ENCODE peak calls at places on chromosome 6, in five cellular contexts. B is colonic mucosa, H is transverse colon, W is A549, Z is endothelial cell of umbilical vein. M is an unnamed sample. For H3K4me1, the result is how much of the 10 kb centered on the place peaks cover.

GRCh38 chr6:158057213-158057987 is 75.7 kb downstream of the SYNJ2 start:
- DNase-seq in B (no peak), H (no peak), W (peak), Z (peak), M (peak)

GRCh38 chr6:85460951-85461805 is 11.3 kb downstream of the NT5E start:
- DNase-seq in B (no peak), H (no peak), W (no peak), Z (peak), M (peak)

GRCh38 chr6:101429291-101429690 is 35.8 kb downstream of the GRIK2 start:
- DNase-seq in B (no peak), H (no peak), W (no peak), Z (no peak), M (no peak)

GRCh38 chr6:124324237-124324636 is 520.6 kb downstream of the NKAIN2 start:
- DNase-seq in B (no peak), H (no peak), W (no peak), Z (no peak), M (no peak)

GRCh38 chr6:167748458-167749379 is 78.0 kb upstream of the AFDN start:
- DNase-seq in B (no peak), H (no peak), W (no peak), Z (no peak), M (no peak)

GRCh38 chr6:6595946-6596345 is 7.4 kb downstream of the LY86 start:
- DNase-seq in B (no peak), H (no peak), W (no peak), Z (no peak), M (no peak)

GRCh38 chr6:125066964-125067363 is 86.6 kb upstream of the TPD52L1 start:
- DNase-seq in B (no peak), H (no peak), W (no peak), Z (no peak), M (peak)

GRCh38 chr6:163021054-163021453 is 293.3 kb downstream of the PACRG start:
- DNase-seq in B (no peak), H (no peak), W (no peak), Z (no peak), M (no peak)

GRCh38 chr6:144768676-144769599 is 483.8 kb downstream of the UTRN start:
- DNase-seq in B (no peak), H (no peak), W (no peak), Z (no peak), M (peak)

GRCh38 chr6:145704153-145704781 is 31.1 kb downstream of the EPM2A start:
- DNase-seq in B (no peak), H (no peak), W (no peak), Z (peak), M (peak)

GRCh38 chr6:52537001-52537753 is 39.7 kb downstream of the TRAM2 start:
- DNase-seq in B (no peak), H (no peak), W (no peak), Z (peak), M (no peak)

GRCh38 chr6:37558158-37558557 is 58.5 kb upstream of the CCDC167 start:
- DNase-seq in B (no peak), H (no peak), W (no peak), Z (no peak), M (no peak)

GRCh38 chr6:147678256-147678655 is 169.8 kb downstream of the SAMD5 start:
- DNase-seq in B (no peak), H (no peak), W (no peak), Z (no peak), M (no peak)

GRCh38 chr6:9116026-9116425 is 680.7 kb upstream of the SLC35B3 start:
- DNase-seq in B (no peak), H (no peak), W (no peak), Z (no peak), M (peak)

GRCh38 chr6:72464246-72464645 is 157.6 kb upstream of the KCNQ5 start:
- DNase-seq in B (no peak), H (no peak), W (no peak), Z (no peak), M (peak)

GRCh38 chr6:46410330-46410953 is 80.8 kb downstream of the RCAN2 start:
- DNase-seq in B (peak), H (no peak), W (no peak), Z (peak), M (peak)

GRCh38 chr6:75386050-75386770 is 101.6 kb upstream of the TMEM30A start:
- DNase-seq in B (no peak), H (no peak), W (no peak), Z (no peak), M (no peak)

GRCh38 chr6:141824258-141824795 is 308.4 kb upstream of the GJE1 start:
- DNase-seq in B (no peak), H (no peak), W (no peak), Z (peak), M (no peak)

GRCh38 chr6:4930025-4930692 is 73.7 kb downstream of the RPP40 start:
- DNase-seq in B (no peak), H (no peak), W (no peak), Z (no peak), M (no peak)

GRCh38 chr6:4928426-4928825 is 75.4 kb downstream of the RPP40 start:
- DNase-seq in B (no peak), H (no peak), W (no peak), Z (no peak), M (peak)

GRCh38 chr6:4932506-4932903 is 71.3 kb downstream of the RPP40 start:
- DNase-seq in B (no peak), H (no peak), W (no peak), Z (no peak), M (no peak)

GRCh38 chr6:4929319-4929718 is 74.5 kb downstream of the RPP40 start:
- DNase-seq in B (no peak), H (no peak), W (no peak), Z (no peak), M (peak)

DNA sequence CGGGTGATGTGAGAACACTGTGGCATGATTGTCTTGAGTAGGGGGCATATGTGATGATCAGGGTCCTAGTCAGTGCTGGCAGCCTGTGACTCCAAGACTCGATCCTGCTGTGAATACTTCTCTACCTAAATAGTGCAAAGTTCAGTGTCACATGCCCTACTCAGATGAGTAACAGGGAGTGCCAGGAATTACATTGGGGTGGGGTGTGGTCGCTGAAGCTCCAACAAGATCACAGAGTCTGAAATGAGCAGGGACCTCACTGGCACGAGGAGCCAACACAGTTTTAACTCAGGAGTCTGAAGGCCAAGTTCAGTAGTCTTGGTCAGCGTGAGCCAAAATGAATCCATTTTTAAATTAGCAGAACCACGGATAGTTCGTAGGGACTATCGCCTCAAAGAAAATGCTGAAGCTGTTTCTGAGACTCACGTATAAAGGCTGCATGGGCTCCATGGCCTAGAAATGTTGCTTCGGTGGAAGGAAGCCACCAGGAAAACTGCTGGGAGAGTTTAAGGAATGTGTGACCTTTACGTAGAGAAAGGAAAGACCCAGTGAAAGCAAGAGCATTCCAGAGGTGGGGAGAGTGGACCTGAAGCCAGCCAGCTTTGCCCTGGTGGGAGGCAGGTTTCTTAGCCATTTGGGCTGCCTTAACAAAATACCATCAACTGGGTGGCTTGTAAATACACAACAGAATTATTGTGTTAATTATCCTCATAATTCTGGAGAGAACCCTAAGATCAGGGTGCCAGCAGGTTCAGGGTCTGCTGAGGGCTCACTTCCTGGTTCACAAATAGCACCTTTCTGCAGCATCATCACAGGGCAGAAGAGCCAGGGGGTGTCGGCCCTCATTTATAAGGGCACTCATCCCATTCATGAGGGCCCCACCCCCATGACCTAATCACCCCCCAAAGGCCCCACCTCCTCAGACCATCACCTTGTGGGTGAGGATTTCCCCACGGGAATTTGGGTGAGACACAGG is 72.0 kb downstream of the RPP40 start:
- DNase-seq in B (peak), H (peak), W (peak), Z (no peak), M (no peak)
- H3K4me1 ChIP-seq in B (under half), H (under half), W (under half), Z (under half), M (under half)

GRCh38 chr6:142844065-142844755 is 100.8 kb downstream of the HIVEP2 start:
- DNase-seq in B (no peak), H (no peak), W (no peak), Z (no peak), M (peak)
- H3K4me3 ChIP-seq in B (no peak), H (no peak), W (no peak), Z (no peak), M (peak)

DNA sequence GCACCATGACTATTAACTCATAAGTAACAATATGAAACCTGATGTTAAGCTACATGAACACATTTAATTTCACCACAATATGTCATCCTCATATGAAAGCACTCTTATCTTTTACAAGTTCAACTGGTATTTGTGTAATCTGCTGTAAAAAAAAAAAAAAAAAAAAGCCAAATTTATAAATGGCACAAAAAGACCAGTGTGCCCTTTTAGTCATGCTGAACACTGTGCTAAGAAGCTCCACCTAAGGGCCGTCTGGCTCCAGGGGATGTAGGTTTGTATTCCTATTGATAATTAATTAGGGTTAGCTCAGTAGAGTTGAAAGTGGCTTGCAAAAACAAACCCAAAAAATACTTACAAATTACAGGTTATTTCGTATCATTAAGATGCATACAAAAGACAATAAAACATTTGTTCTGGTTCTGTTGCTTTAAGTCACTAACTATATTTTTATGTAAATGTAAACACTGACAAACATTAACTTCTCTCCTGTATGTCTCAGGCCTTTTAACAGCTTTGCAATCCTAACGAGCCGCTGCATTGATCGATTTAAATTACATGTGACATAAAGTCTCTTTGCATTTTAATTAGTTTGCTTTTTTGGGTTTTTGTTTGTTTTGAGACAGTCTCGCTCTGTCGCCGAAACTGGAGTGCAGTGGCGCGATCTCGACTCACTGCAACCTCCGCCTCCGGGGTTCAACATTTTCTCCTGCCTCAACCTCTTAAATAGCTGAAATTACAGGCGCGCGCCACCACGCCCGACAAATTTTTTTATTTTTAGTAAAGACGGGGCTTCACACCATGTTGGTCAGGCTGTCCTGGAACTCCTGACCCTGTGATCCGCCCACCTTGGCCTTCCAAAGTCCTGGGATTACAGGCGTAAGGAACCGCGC is 110.8 kb downstream of the HFE start:
- DNase-seq in B (peak), H (peak), W (no peak), Z (peak), M (peak)
- TF ChIP-seq CTCF in B (no peak), H (no peak), W (no peak), Z (no peak), M (no peak)

GRCh38 chr6:42022755-42023384 is 27.5 kb upstream of the TAF8 start:
- DNase-seq in B (no peak), H (no peak), W (no peak), Z (no peak), M (no peak)
- H3K4me1 ChIP-seq in B (under half), H (under half), W (under half), Z (under half), M (under half)

GRCh38 chr6:106360989-106361430 is 493 bp downstream of the CRYBG1 start:
- DNase-seq in B (peak), H (peak), W (no peak), Z (no peak), M (no peak)
- H3K4me3 ChIP-seq in B (peak), H (peak), W (peak), Z (peak), M (peak)

GRCh38 chr6:79077680-79078056 is 386 bp downstream of the PHIP start:
- DNase-seq in B (no peak), H (peak), W (peak), Z (no peak), M (no peak)
- TF ChIP-seq CTCF in B (no peak), H (no peak), W (no peak), Z (no peak), M (no peak)

GRCh38 chr6:3330199-3330598 is 71.5 kb downstream of the PSMG4 start:
- DNase-seq in B (no peak), H (no peak), W (no peak), Z (no peak), M (no peak)
- H3K4me1 ChIP-seq in B (under half), H (under half), W (under half), Z (under half), M (under half)